ENCODE peak calls at places on chromosomes 16 and 17, in six cellular contexts. H is lung, Z is AG10803, S is tibial nerve, R is bronchial epithelial cell, L is heart right ventricle. G is an unnamed sample.

GRCh38 chr17:68190495-68190894 is 57.3 kb upstream of the AMZ2 start:
- DNase-seq in L (no peak), H (no peak), S (no peak), Z (no peak), R (no peak), G (no peak)

GRCh38 chr17:56597495-56597990 is 4.0 kb downstream of the NOG start:
- DNase-seq in R (no peak), Z (no peak), H (no peak), S (no peak), L (no peak), G (no peak)

GRCh38 chr17:31373150-31374082 is 18.1 kb upstream of the RAB11FIP4 start:
- DNase-seq in Z (peak; percentile 71), L (no peak), R (peak; percentile 52), H (no peak), S (no peak), G (peak; percentile 85)

GRCh38 chr17:43755389-43755875 is 3.2 kb downstream of the SOST start:
- DNase-seq in S (no peak), Z (no peak), H (no peak), R (no peak), L (no peak), G (peak; percentile 23)

GRCh38 chr16:16857603-16858283 is 478.8 kb downstream of the NPIPA7 start:
- DNase-seq in L (no peak), H (no peak), S (no peak), Z (no peak), R (peak; percentile 44), G (no peak)

GRCh38 chr16:5349661-5350060 is 252.1 kb upstream of the EEF2KMT start:
- DNase-seq in R (no peak), H (no peak), Z (no peak), L (no peak), S (no peak), G (no peak)

GRCh38 chr17:29461807-29462206 is 71.6 kb downstream of the TAOK1 start:
- DNase-seq in R (no peak), H (no peak), S (no peak), L (no peak), Z (peak; percentile 42), G (no peak)

GRCh38 chr16:17346774-17347569 is 123.8 kb downstream of the XYLT1 start:
- DNase-seq in R (no peak), H (no peak), L (no peak), S (no peak), Z (no peak), G (no peak)

GRCh38 chr16:80707686-80708085 is 96.7 kb downstream of the CDYL2 start:
- DNase-seq in H (no peak), L (no peak), Z (no peak), S (no peak), R (no peak), G (no peak)

GRCh38 chr17:56861899-56862298 is 27.9 kb downstream of the DGKE start:
- DNase-seq in L (no peak), Z (no peak), H (no peak), R (no peak), S (no peak), G (no peak)

GRCh38 chr16:58012481-58012880 is 11.3 kb downstream of the USB1 start:
- DNase-seq in Z (no peak), L (no peak), R (no peak), H (no peak), S (no peak), G (no peak)

GRCh38 chr17:61997649-61998048 is 67.4 kb downstream of the MED13 start:
- DNase-seq in L (no peak), S (no peak), R (peak; percentile 30), Z (peak; percentile 46), H (no peak), G (peak; percentile 37)

GRCh38 chr17:9529033-9529748 is 46.4 kb downstream of the STX8 start:
- DNase-seq in H (no peak), L (no peak), S (no peak), Z (peak; percentile 57), R (peak; percentile 19), G (peak; percentile 53)

GRCh38 chr17:68461589-68461988 is 4.3 kb upstream of the WIPI1 start:
- DNase-seq in R (no peak), L (no peak), H (no peak), Z (no peak), S (no peak), G (no peak)

GRCh38 chr17:4082136-4082924 is 60.5 kb downstream of the ZZEF1 start:
- DNase-seq in R (peak; percentile 22), S (no peak), L (no peak), Z (no peak), H (no peak), G (no peak)

GRCh38 chr16:89919535-89920406 is 1.1 kb downstream of the MC1R start:
- DNase-seq in S (no peak), Z (no peak), H (no peak), R (no peak), L (no peak), G (no peak)

GRCh38 chr16:89921131-89921698 is 1.9 kb upstream of the TUBB3 start:
- DNase-seq in H (no peak), Z (no peak), S (no peak), R (no peak), L (no peak), G (no peak)

GRCh38 chr16:89917773-89918452 is 749 bp upstream of the MC1R start:
- DNase-seq in R (peak; percentile 78), L (peak; percentile 65), Z (peak; percentile 90), S (peak; percentile 40), H (peak; percentile 74), G (peak; percentile 95)

GRCh38 chr16:89920723-89921122 is 2.1 kb downstream of the MC1R start:
- DNase-seq in H (no peak), R (peak; percentile 32), S (no peak), Z (peak; percentile 30), L (no peak), G (peak; percentile 37)

GRCh38 chr16:89918453-89919347 is at the start of gene MC1R:
- DNase-seq in L (peak; percentile 35), S (no peak), H (no peak), Z (no peak), R (no peak), G (peak; percentile 46)
- TF ChIP-seq CTCF in L (peak; percentile 47), S (no peak), H (no peak), Z (peak; percentile 60), R (peak; percentile 42), G (peak; percentile 72)

GRCh38 chr17:82106697-82107305 is 8.8 kb upstream of the FASN start:
- DNase-seq in H (no peak), S (no peak), R (no peak), Z (no peak), L (no peak), G (no peak)

GRCh38 chr17:82107341-82107860 is 9.4 kb upstream of the FASN start:
- DNase-seq in H (no peak), R (no peak), L (no peak), S (no peak), Z (no peak), G (no peak)

GRCh38 chr17:82105417-82105881 is 7.4 kb upstream of the FASN start:
- DNase-seq in L (no peak), H (no peak), R (no peak), Z (no peak), S (no peak), G (no peak)

GRCh38 chr17:82104797-82105416 is 6.9 kb upstream of the FASN start:
- DNase-seq in R (no peak), S (no peak), L (no peak), Z (no peak), H (no peak), G (no peak)

DNA sequence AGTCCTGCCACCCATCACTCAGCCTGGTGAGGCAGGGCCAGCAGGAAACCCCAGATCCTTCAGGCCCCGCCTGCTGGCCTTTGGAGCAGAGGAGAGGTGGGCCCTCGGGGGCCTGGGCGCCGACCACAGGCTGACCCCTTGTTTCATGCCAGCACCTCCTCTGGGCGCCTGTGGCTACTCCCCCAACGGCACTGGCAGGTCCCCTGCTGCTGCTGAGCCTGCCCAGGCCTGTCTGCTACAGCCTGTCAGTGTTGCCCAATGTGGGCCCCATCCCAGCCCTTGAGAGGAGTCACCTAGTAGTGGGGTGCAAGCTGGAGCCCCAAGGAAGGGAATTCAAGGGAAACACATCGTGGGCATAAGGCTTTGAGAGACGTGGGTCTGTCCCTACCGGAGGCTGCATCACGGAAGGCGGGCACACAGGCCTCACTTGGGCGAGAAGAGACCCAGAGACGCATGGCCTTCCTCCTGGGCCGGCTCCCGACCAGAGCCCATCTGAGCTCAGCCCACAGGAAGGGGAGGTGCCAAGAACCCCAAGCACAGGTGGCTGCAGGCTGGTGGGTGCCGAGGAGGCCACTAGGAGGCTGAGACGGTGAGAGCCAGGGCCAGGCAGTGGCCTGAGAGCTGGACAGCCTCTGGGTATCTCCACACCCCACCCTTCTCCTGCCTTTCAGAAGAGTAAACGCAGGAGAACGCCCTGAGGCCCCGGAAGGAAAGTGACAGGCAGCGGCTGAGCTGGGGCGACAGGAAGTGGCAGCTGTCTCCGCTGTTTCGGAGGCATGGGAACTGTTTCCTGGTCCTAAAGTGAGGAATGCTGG is 8.1 kb upstream of the FASN start:
- DNase-seq in L (peak; percentile 35), H (peak; percentile 81), R (peak; percentile 76), Z (peak; percentile 39), S (no peak), G (no peak)
- H3K4me3 ChIP-seq in L (peak overlapping the region; percentile 25), H (no peak overlapping the region), R (peak overlapping the region; percentile 28), Z (no peak overlapping the region), S (peak overlapping the region; percentile 33), G (no peak overlapping the region)

DNA sequence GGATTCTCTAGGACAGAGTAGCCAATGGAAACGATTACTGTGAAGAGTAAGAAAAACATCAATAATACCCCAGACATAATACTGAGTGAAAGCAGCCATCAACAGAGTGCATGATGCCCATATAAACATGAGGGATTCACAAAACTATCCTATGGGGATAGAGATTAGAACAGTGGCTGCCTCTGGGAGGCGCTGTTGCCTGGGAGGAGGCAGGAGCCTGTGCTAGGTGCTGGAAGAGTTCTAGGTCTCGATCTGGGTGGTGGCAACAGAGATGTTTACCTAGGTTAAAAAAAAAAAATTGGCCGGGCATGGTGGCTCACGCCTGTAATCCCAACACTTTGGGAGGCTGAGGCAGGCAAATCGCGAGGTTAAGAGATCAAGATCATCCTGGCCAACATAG is 7.9 kb downstream of the FA2H start:
- DNase-seq in R (no peak), L (no peak), Z (no peak), H (no peak), S (no peak), G (no peak)
- TF ChIP-seq CTCF in R (no peak), L (no peak), Z (no peak), H (no peak), S (no peak), G (no peak)

GRCh38 chr17:48460055-48460454 is 30.0 kb upstream of the SKAP1 start:
- DNase-seq in Z (no peak), S (no peak), L (no peak), R (no peak), H (no peak), G (no peak)

GRCh38 chr17:48456584-48456983 is 26.6 kb upstream of the SKAP1 start:
- DNase-seq in R (peak; percentile 82), L (no peak), Z (no peak), H (no peak), S (no peak), G (no peak)

GRCh38 chr17:48462946-48463345 is 32.9 kb upstream of the SKAP1 start:
- DNase-seq in Z (no peak), S (no peak), H (no peak), L (no peak), R (no peak), G (no peak)

GRCh38 chr17:48457080-48457836 is 27.2 kb upstream of the SKAP1 start:
- DNase-seq in Z (peak; percentile 43), S (no peak), L (peak; percentile 37), R (peak; percentile 26), H (peak; percentile 61), G (peak; percentile 50)

DNA sequence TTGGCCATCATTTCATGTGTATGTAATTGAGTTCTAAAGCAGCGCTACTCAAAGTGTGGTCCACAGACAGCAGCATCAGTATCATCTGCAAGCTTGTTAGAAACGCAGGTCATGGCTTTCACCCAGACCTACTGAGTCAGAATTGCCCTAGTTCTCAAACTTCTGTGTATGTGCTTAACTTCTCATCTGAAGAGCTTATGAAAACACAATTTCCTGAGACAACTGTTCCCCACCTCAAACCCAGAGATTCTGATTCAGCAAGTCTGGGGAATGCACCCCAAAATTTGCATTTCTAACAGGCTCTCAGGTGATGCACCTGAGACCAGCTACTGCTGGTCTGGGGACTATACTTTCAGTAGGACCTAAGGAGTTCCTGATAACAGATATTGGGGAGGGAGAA is 29.1 kb upstream of the SKAP1 start:
- DNase-seq in Z (no peak), L (no peak), S (no peak), R (no peak), H (no peak), G (no peak)
- H3K4me3 ChIP-seq in Z (no peak overlapping the region), L (no peak overlapping the region), S (no peak overlapping the region), R (no peak overlapping the region), H (no peak overlapping the region), G (no peak overlapping the region)